ENCODE peak calls at places on chromosomes 4 and X, in seven cellular contexts. Z is H1, U is HCT116, I is K562, L is HepG2, E is GM12878, V is SK-N-SH. K is an unnamed sample.

GRCh38 chr4:55727746-55728145 is 91.6 kb upstream of the NMU start:
- DNase-seq in I (no peak), V (no peak), L (no peak), U (no peak), E (no peak), Z (no peak), K (peak)

GRCh38 chr4:21097865-21098264 is 397.6 kb downstream of the PACRGL start:
- DNase-seq in E (no peak), I (no peak), Z (no peak), V (no peak), U (no peak), L (no peak), K (no peak)

GRCh38 chrX:13489451-13489850 is 80.0 kb upstream of the EGFL6 start:
- DNase-seq in E (no peak), Z (no peak), U (no peak), L (no peak), I (no peak), V (no peak), K (no peak)

GRCh38 chrX:101595739-101596419 is 21.9 kb downstream of the ARMCX6 start:
- DNase-seq in L (peak), Z (no peak), E (peak), U (peak), V (peak), I (peak), K (no peak)

GRCh38 chr4:124386163-124386562 is 326.4 kb downstream of the ANKRD50 start:
- DNase-seq in Z (no peak), V (no peak), I (no peak), L (no peak), E (no peak), U (no peak), K (no peak)

GRCh38 chr4:101122019-101122418 is 225.3 kb downstream of the PPP3CA start:
- DNase-seq in E (no peak), U (no peak), L (no peak), V (no peak), Z (no peak), I (no peak), K (no peak)

GRCh38 chrX:3592184-3592583 is 121.3 kb downstream of the PRKX start:
- DNase-seq in Z (peak), I (no peak), V (no peak), L (no peak), U (no peak), E (no peak), K (peak)

GRCh38 chr4:163157157-163157556 is 9.5 kb downstream of the NAF1 start:
- DNase-seq in Z (no peak), E (no peak), V (no peak), L (no peak), U (no peak), I (no peak), K (no peak)

GRCh38 chr4:7458066-7458425 is 23.3 kb upstream of the PSAPL1 start:
- DNase-seq in Z (no peak), L (no peak), U (no peak), E (no peak), I (no peak), V (no peak), K (no peak)

GRCh38 chr4:107950746-107951540 is 19.6 kb downstream of the CYP2U1 start:
- DNase-seq in U (no peak), Z (no peak), L (no peak), I (no peak), E (no peak), V (no peak), K (no peak)

GRCh38 chr4:80386281-80386886 is 50.9 kb downstream of the CFAP299 start:
- DNase-seq in L (no peak), E (no peak), Z (no peak), V (no peak), U (no peak), I (no peak), K (no peak)

GRCh38 chr4:41215969-41216293 is 1.6 kb upstream of the APBB2 start:
- DNase-seq in I (no peak), V (no peak), Z (peak), L (no peak), E (no peak), U (no peak), K (no peak)

GRCh38 chrX:135009838-135010237 is 12.5 kb downstream of the RTL8B start:
- DNase-seq in V (no peak), E (no peak), U (no peak), I (no peak), Z (no peak), L (no peak), K (no peak)

GRCh38 chrX:104310084-104310483 is 55.4 kb upstream of the ESX1 start:
- DNase-seq in E (no peak), L (no peak), I (peak), Z (no peak), U (no peak), V (peak), K (no peak)

GRCh38 chr4:164977243-164978164 is at the start of gene TRIM61:
- DNase-seq in U (no peak), Z (peak), L (no peak), I (peak), E (peak), V (peak), K (no peak)

GRCh38 chrX:132271330-132271729 is 52.1 kb upstream of the RAP2C start:
- DNase-seq in E (no peak), U (no peak), V (no peak), L (no peak), I (no peak), Z (no peak), K (no peak)

GRCh38 chr4:156906325-156906724 is 65.3 kb downstream of the PDGFC start:
- DNase-seq in E (no peak), I (no peak), U (no peak), L (no peak), V (no peak), Z (no peak), K (no peak)

GRCh38 chr4:41679991-41680390 is 68.5 kb downstream of the PHOX2B start:
- DNase-seq in L (no peak), Z (no peak), U (no peak), V (no peak), E (no peak), I (no peak), K (no peak)

GRCh38 chrX:65630771-65631170 is 36.7 kb upstream of the MSN start:
- DNase-seq in L (no peak), Z (no peak), I (no peak), U (no peak), E (no peak), V (no peak), K (no peak)

GRCh38 chrX:73851014-73852009 is 288.3 kb downstream of the CHIC1 start:
- DNase-seq in U (no peak), I (peak), L (no peak), V (peak), Z (no peak), E (peak), K (no peak)

GRCh38 chr4:103011378-103012025 is 8.0 kb downstream of the SLC9B1 start:
- DNase-seq in U (no peak), Z (no peak), L (no peak), I (peak), E (no peak), V (no peak), K (no peak)

GRCh38 chr4:81314196-81314896 is 99.3 kb upstream of the PRKG2 start:
- DNase-seq in U (no peak), L (no peak), I (no peak), E (no peak), Z (no peak), V (no peak), K (no peak)

GRCh38 chrX:103631145-103631544 is 2.4 kb downstream of the TCEAL1 start:
- DNase-seq in U (no peak), I (no peak), E (no peak), Z (no peak), L (no peak), V (no peak), K (no peak)

GRCh38 chr4:92101609-92102231 is 202.0 kb upstream of the GRID2 start:
- DNase-seq in Z (no peak), U (no peak), E (no peak), L (no peak), I (no peak), V (no peak), K (no peak)

GRCh38 chrX:154043003-154043402 is 23.3 kb upstream of the IRAK1 start:
- DNase-seq in I (no peak), Z (no peak), E (no peak), L (no peak), U (no peak), V (no peak), K (no peak)

GRCh38 chrX:80306007-80306406 is 114.2 kb upstream of the TENT5D start:
- DNase-seq in U (no peak), V (no peak), Z (no peak), E (no peak), L (no peak), I (no peak), K (no peak)

GRCh38 chr4:121278811-121279368 is 101.9 kb downstream of the QRFPR start:
- DNase-seq in Z (no peak), L (no peak), I (no peak), V (no peak), U (no peak), E (peak), K (no peak)

GRCh38 chr4:106371166-106371565 is 2.6 kb upstream of the GIMD1 start:
- DNase-seq in Z (no peak), E (no peak), I (no peak), L (no peak), U (no peak), V (no peak), K (no peak)

GRCh38 chrX:56728752-56729151 is 291 bp upstream of the NBDY start:
- DNase-seq in V (no peak), U (no peak), E (no peak), Z (no peak), L (no peak), I (no peak), K (no peak)

DNA sequence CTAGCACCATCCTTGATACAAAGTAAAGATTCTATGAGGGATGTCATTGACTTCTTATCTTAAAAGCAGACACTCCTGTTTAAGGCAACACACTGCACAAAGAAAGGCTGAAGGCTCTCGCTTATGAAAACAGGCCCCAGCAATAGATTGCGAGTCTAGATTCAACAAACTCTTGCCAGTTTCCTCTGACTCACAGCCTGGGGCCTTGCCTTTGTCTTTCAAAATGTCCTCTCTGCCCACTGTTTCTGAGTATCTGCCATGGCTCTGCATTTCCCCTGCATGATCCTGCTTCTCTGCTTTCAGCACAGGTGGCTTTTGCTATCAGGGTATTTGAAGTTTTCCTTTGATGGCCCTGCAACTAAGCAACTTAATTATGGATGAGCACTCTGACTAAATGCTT is 32.4 kb downstream of the NDP start:
- DNase-seq in L (no peak), V (no peak), Z (no peak), U (no peak), I (no peak), E (no peak), K (no peak)
- TF ChIP-seq JUND in L (no peak), V (no peak), Z (no peak), U (no peak), I (no peak), E (no peak), K (no peak)

DNA sequence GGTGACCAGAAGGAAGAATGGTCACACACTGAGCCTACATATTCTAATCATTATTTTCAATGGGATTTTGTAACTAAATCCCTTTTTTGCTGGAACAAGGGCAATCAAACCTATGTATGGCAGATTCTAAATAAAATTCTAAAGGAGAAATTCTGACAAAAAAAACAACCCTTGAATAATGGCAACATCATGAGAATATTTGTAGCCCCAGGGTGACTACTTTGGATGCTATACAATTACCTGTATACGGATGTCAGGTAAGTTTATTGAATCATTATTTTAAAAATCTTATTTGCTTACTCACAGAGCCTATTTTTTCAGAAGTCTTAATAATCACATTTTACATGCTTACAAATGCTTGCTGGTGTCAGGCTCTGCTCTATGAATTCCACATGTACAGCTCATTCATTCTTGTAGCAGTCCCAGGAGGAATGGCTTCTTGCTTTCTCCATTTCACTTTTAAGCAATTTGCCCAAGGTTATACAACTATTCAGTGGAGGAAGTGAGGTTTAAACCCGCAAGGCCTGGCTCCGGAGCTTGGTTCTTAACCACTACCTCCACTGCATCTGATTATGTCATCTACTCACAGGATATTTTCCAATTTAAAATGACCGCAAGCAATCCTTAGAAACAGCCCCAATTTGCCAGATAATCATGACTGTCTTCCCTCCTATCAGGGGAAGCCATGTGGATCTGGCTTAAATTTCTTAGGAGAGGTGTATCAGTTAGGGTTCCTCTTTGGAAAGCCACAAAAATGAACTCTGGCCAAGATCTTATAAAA is 43.7 kb upstream of the TAPT1 start:
- DNase-seq in Z (no peak), L (no peak), I (no peak), V (no peak), U (no peak), E (no peak), K (no peak)
- TF ChIP-seq JUND in Z (no peak), L (no peak), I (no peak), V (no peak), U (no peak), E (no peak), K (no peak)

DNA sequence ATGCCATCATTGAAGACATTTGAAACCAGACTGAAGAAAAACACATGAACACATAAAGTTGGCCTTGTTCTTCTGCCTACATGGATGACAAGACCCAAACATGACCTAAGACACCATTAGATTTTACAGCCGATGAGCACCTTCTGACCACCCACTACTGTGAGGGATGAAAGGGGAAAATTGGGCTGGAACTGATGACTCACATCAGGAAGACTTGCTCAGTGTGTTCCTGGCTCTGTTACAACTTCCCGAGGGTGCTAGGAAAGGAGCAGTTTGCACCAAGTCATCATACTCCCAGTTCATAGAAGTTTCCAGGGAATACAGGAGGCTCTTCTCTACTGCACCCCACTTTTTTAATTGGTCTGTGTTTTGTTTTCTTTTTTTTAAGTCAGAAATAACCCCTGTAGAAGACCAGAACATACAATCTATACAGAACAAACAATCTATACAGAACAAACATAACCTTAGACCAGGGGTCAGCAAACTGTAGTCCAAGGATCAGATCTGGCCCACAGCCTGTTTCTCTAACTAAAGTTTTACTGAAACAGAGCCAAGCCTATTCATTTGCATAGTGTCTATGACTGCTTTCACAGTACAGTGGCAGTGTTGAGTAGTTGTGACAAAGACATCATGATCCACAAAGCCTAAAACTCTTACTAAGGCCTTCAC is 25.3 kb downstream of the BTC start:
- DNase-seq in Z (no peak), L (peak), V (no peak), U (peak), I (no peak), E (no peak), K (no peak)
- TF ChIP-seq JUND in Z (no peak), L (no peak), V (no peak), U (peak), I (no peak), E (no peak), K (no peak)

DNA sequence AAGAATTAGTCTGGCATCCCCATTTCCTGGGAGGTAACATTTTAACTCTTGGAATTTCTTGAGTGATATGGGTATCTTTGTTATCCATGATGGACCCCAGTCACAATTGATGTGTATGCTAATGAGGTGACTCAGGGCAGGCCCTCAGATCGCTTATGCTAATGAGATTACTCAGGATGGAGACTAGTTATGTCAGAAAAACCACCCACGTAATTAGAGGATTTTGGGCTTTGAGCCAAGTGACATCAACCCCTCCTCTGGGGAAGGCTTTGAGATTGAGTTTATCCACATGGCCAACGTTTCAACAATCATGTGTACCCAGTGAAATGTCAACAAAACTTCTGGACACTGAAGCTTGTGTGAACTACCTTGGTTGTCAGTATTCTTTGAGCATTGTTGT is 772.7 kb downstream of the STPG2 start:
- DNase-seq in I (no peak), V (no peak), Z (no peak), U (no peak), E (no peak), L (peak), K (no peak)
- TF ChIP-seq JUND in I (no peak), V (no peak), Z (no peak), U (no peak), E (no peak), L (no peak), K (no peak)